ENCODE peak calls at places on chromosomes 13 and 19, in ten cellular contexts. M is CD8-positive, alpha-beta T cell; N is OCI-M1; F is choroid plexus epithelial cell; S is T-helper 9 cell; R is AG08396; A is stimulated activated naive CD4-positive, alpha-beta T cell; W is astrocyte of the hippocampus; T is NCI-H748 treated with DMSO at 0.1 percent for 48 hours; U is hypothalamus. C is an unnamed sample.

GRCh38 chr13:98972627-98973026 is 5.2 kb downstream of the DOCK9 start:
- DNase-seq in M (no peak), N (no peak), F (peak), S (no peak), R (peak), A (no peak), W (peak), T (no peak), U (no peak), C (no peak)

GRCh38 chr13:50521750-50522149 is 321.7 kb downstream of the DLEU7 start:
- DNase-seq in M (no peak), N (no peak), F (peak), S (no peak), R (no peak), A (no peak), W (no peak), T (peak), U (no peak), C (no peak)

GRCh38 chr13:112204881-112205327 is 138.0 kb downstream of the SOX1 start:
- DNase-seq in M (no peak), N (no peak), F (no peak), S (no peak), R (no peak), A (no peak), W (peak), T (no peak), U (no peak), C (no peak)

GRCh38 chr13:96214804-96215445 is 125.0 kb downstream of the HS6ST3 start:
- DNase-seq in M (no peak), N (peak), F (no peak), S (no peak), R (no peak), A (no peak), W (no peak), T (no peak), U (no peak), C (no peak)

GRCh38 chr19:42175952-42176648 is 41.4 kb downstream of the DEDD2 start:
- DNase-seq in M (no peak), N (no peak), F (peak), S (no peak), R (no peak), A (no peak), W (peak), T (peak), U (no peak), C (peak)

GRCh38 chr19:31140717-31141116 is 208.5 kb downstream of the TSHZ3 start:
- DNase-seq in M (no peak), N (no peak), F (peak), S (no peak), R (no peak), A (no peak), W (peak), T (no peak), U (no peak), C (no peak)

GRCh38 chr13:49828452-49828851 is 36.0 kb upstream of the KPNA3 start:
- DNase-seq in M (no peak), N (peak), F (no peak), S (no peak), R (no peak), A (no peak), W (no peak), T (no peak), U (no peak), C (no peak)

GRCh38 chr13:37561031-37561430 is 37.5 kb downstream of the POSTN start:
- DNase-seq in M (no peak), N (no peak), F (no peak), S (no peak), R (no peak), A (no peak), W (no peak), T (no peak), U (no peak), C (no peak)